ENCODE peak calls at places on chromosomes 13 and 19, in nine cellular contexts. P, Z, Q, L, U, Y, V, I and R are unnamed samples.

GRCh38 chr13:51275101-51275500 is 52.9 kb downstream of the FAM124A start:
- DNase-seq in I (no peak), Y (no peak), P (no peak), Q (no peak), L (no peak), U (no peak), V (no peak), Z (no peak), R (no peak)

GRCh38 chr19:16268676-16269319 is 55.8 kb upstream of the KLF2 start:
- DNase-seq in Y (no peak), Q (no peak), U (no peak), I (no peak), P (no peak), Z (no peak), V (peak; percentile 61), L (no peak), R (no peak)

GRCh38 chr13:107866007-107866665 is 349.2 kb downstream of the LIG4 start:
- DNase-seq in Y (peak; percentile 68), Q (no peak), P (peak; percentile 24), Z (no peak), V (no peak), U (no peak), I (no peak), L (peak; percentile 28), R (peak; percentile 25)

GRCh38 chr13:23715762-23716235 is 145.6 kb downstream of the TNFRSF19 start:
- DNase-seq in V (no peak), U (no peak), I (no peak), Q (no peak), Y (no peak), Z (no peak), L (no peak), P (no peak), R (no peak)

GRCh38 chr13:59024434-59024833 is 1139.3 kb downstream of the DIAPH3 start:
- DNase-seq in L (no peak), Z (no peak), Q (no peak), V (no peak), I (no peak), Y (no peak), P (no peak), U (no peak), R (peak; percentile 9)

GRCh38 chr19:1104452-1105216 is 840 bp downstream of the GPX4 start:
- DNase-seq in U (peak; percentile 71), I (peak; percentile 68), Y (peak; percentile 92), Z (peak; percentile 84), L (peak; percentile 62), P (peak; percentile 79), V (peak; percentile 65), Q (peak; percentile 87), R (no peak)

GRCh38 chr13:28854657-28855056 is 34.5 kb downstream of the MTUS2 start:
- DNase-seq in P (peak; percentile 24), V (no peak), Z (no peak), Y (peak; percentile 11), L (no peak), Q (no peak), I (no peak), U (no peak), R (no peak)

GRCh38 chr19:18939922-18940775 is 868 bp downstream of the HOMER3 start:
- DNase-seq in Q (peak; percentile 76), I (no peak), L (peak; percentile 55), Y (peak; percentile 90), U (no peak), P (peak; percentile 80), Z (peak; percentile 67), V (no peak), R (no peak)

GRCh38 chr13:80029170-80029569 is 311.8 kb downstream of the SPRY2 start:
- DNase-seq in U (no peak), I (no peak), Z (no peak), P (no peak), V (no peak), Q (no peak), L (no peak), Y (no peak), R (no peak)

GRCh38 chr13:87042946-87043345 is 628.2 kb upstream of the SLITRK5 start:
- DNase-seq in U (no peak), V (no peak), L (no peak), I (no peak), P (no peak), Z (no peak), Y (no peak), Q (no peak), R (no peak)

GRCh38 chr19:36528921-36529518 is 949 bp upstream of the ZNF260 start:
- DNase-seq in Q (no peak), U (peak; percentile 10), I (no peak), V (peak; percentile 7), L (no peak), Z (no peak), Y (peak; percentile 48), P (peak; percentile 22), R (no peak)

GRCh38 chr13:25429466-25429865 is 57.7 kb downstream of the ATP8A2 start:
- DNase-seq in I (no peak), V (no peak), L (no peak), Z (no peak), Y (no peak), P (no peak), U (no peak), Q (no peak), R (no peak)